ENCODE peak calls at places on chromosomes 7 and 10, in six cellular contexts. D is left ventricle myocardium inferior; Q is CD8-positive, alpha-beta T cell; W is skeletal muscle cell; C is heart right ventricle; T is body of pancreas. R is an unnamed sample.

GRCh38 chr10:97028832-97029178 is 157.0 kb downstream of the SLIT1 start:
- DNase-seq in D (no peak), Q (no peak), W (no peak), C (no peak), T (no peak), R (no peak)

GRCh38 chr7:68911754-68912153 is 686.5 kb upstream of the AUTS2 start:
- DNase-seq in D (no peak), Q (no peak), W (no peak), C (no peak), T (no peak), R (no peak)

GRCh38 chr10:18340496-18341051 is 200.3 kb downstream of the CACNB2 start:
- DNase-seq in D (peak; percentile 34), Q (no peak), W (no peak), C (peak; percentile 29), T (peak; percentile 8), R (peak; percentile 46)

GRCh38 chr10:112490543-112490942 is 43.5 kb downstream of the VTI1A start:
- DNase-seq in D (peak; percentile 24), Q (no peak), W (no peak), C (peak; percentile 26), T (peak; percentile 32), R (peak; percentile 12)

GRCh38 chr10:30176182-30176581 is 116.8 kb upstream of the JCAD start:
- DNase-seq in D (no peak), Q (no peak), W (no peak), C (no peak), T (no peak), R (peak; percentile 87)

GRCh38 chr10:93464826-93465388 is 17.2 kb downstream of the MYOF start:
- DNase-seq in D (no peak), Q (no peak), W (no peak), C (no peak), T (no peak), R (peak; percentile 80)

GRCh38 chr10:124993728-124994451 is 52.0 kb downstream of the ZRANB1 start:
- DNase-seq in D (no peak), Q (peak; percentile 5), W (no peak), C (no peak), T (peak; percentile 6), R (no peak)

GRCh38 chr10:6647811-6648526 is 67.9 kb upstream of the PRKCQ start:
- DNase-seq in D (no peak), Q (peak; percentile 75), W (no peak), C (no peak), T (peak; percentile 65), R (peak; percentile 10)

GRCh38 chr7:15977663-15978062 is 291.2 kb upstream of the MEOX2 start:
- DNase-seq in D (no peak), Q (no peak), W (peak; percentile 7), C (no peak), T (no peak), R (peak; percentile 51)

GRCh38 chr7:136953386-136953785 is 84.9 kb downstream of the CHRM2 start:
- DNase-seq in D (no peak), Q (no peak), W (peak; percentile 40), C (no peak), T (no peak), R (peak; percentile 68)

GRCh38 chr7:75776295-75776971 is 4.4 kb upstream of the CCL26 start:
- DNase-seq in D (no peak), Q (peak; percentile 37), W (peak; percentile 77), C (no peak), T (no peak), R (peak; percentile 92)

GRCh38 chr10:35307297-35307696 is 29.0 kb upstream of the CCNY start:
- DNase-seq in D (no peak), Q (no peak), W (no peak), C (no peak), T (no peak), R (peak; percentile 68)

GRCh38 chr7:140005754-140006503 is 56.8 kb downstream of the PARP12 start:
- DNase-seq in D (no peak), Q (no peak), W (no peak), C (no peak), T (no peak), R (peak; percentile 45)

GRCh38 chr7:101399759-101400158 is 37.1 kb downstream of the COL26A1 start:
- DNase-seq in D (no peak), Q (no peak), W (no peak), C (no peak), T (no peak), R (peak; percentile 84)

GRCh38 chr7:100623951-100624824 is 11.8 kb downstream of the MOSPD3 start:
- DNase-seq in D (no peak), Q (no peak), W (no peak), C (no peak), T (no peak), R (no peak)

GRCh38 chr10:80265740-80266512 is 23.5 kb downstream of the MAT1A start:
- DNase-seq in D (no peak), Q (no peak), W (no peak), C (no peak), T (no peak), R (no peak)

GRCh38 chr7:139777304-139777890 is 401 bp downstream of the HIPK2 start:
- DNase-seq in D (peak; percentile 52), Q (peak; percentile 37), W (no peak), C (peak; percentile 51), T (peak; percentile 58), R (peak; percentile 73)

GRCh38 chr10:79274279-79275104 is 72.8 kb upstream of the PPIF start:
- DNase-seq in D (peak; percentile 89), Q (no peak), W (no peak), C (peak; percentile 83), T (peak; percentile 74), R (peak; percentile 86)

GRCh38 chr7:78020131-78020873 is 221.7 kb downstream of the PHTF2 start:
- DNase-seq in D (no peak), Q (peak; percentile 31), W (peak; percentile 59), C (no peak), T (peak; percentile 73), R (peak; percentile 92)

GRCh38 chr10:43671659-43672555 is 23.2 kb upstream of the ZNF32 start:
- DNase-seq in D (no peak), Q (peak; percentile 41), W (no peak), C (no peak), T (peak; percentile 76), R (peak; percentile 74)

GRCh38 chr7:134703781-134704180 is 57.1 kb downstream of the BPGM start:
- DNase-seq in D (no peak), Q (no peak), W (peak; percentile 90), C (no peak), T (peak; percentile 17), R (peak; percentile 47)

GRCh38 chr10:17652585-17652984 is 8.6 kb downstream of the STAM start:
- DNase-seq in D (no peak), Q (no peak), W (no peak), C (no peak), T (no peak), R (peak; percentile 44)

GRCh38 chr7:130481898-130482297 is 10.0 kb upstream of the MEST start:
- DNase-seq in D (no peak), Q (no peak), W (no peak), C (no peak), T (no peak), R (peak; percentile 21)

GRCh38 chr7:79096361-79096805 is 357.1 kb downstream of the MAGI2 start:
- DNase-seq in D (no peak), Q (no peak), W (no peak), C (no peak), T (no peak), R (peak; percentile 57)

GRCh38 chr7:77235280-77235679 is 35.7 kb upstream of the FGL2 start:
- DNase-seq in D (no peak), Q (no peak), W (no peak), C (no peak), T (no peak), R (peak; percentile 80)

GRCh38 chr7:19561121-19561805 is 147.6 kb downstream of the POLR1F start:
- DNase-seq in D (no peak), Q (no peak), W (peak; percentile 88), C (no peak), T (no peak), R (peak; percentile 48)

GRCh38 chr10:71285180-71285545 is 33.9 kb upstream of the SLC29A3 start:
- DNase-seq in D (no peak), Q (peak; percentile 25), W (no peak), C (no peak), T (peak; percentile 62), R (peak; percentile 65)

DNA sequence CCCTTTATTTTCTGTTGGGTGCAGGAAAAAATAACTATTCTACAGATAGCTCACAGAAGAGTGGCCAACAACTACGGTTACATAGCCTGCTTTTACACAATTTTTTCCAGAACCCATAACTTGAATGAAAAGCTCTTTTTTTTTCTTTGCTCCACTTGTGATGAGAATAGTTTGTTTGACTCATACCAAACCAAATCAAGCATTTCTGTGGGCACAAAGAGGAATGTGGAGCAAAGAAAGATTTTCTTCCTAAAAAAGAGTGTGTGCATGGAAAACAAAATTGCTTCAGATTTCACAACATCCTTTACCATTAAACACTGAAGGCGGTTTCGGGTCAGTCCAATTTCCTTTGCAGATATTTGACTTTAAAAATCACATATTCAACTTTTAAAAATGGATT is 54.8 kb upstream of the RAB11FIP2 start:
- DNase-seq in D (no peak), Q (no peak), W (no peak), C (no peak), T (no peak), R (peak; percentile 78)
- H3K4me3 ChIP-seq in D (no peak overlapping the region), Q (no peak overlapping the region), W (no peak overlapping the region), C (no peak overlapping the region), T (no peak overlapping the region), R (peak overlapping the region; percentile 30)

GRCh38 chr7:72112530-72112929 is 299.6 kb downstream of the CALN1 start:
- DNase-seq in D (no peak), Q (no peak), W (no peak), C (no peak), T (no peak), R (no peak)
- H3K4me3 ChIP-seq in D (no peak overlapping the region), Q (no peak overlapping the region), W (no peak overlapping the region), C (no peak overlapping the region), T (no peak overlapping the region), R (no peak overlapping the region)

GRCh38 chr7:112204776-112205347 is 1.3 kb downstream of the DOCK4 start:
- DNase-seq in D (no peak), Q (no peak), W (no peak), C (no peak), T (no peak), R (peak; percentile 35)

GRCh38 chr7:112205348-112206237 is 606 bp downstream of the DOCK4 start:
- DNase-seq in D (peak; percentile 73), Q (peak; percentile 42), W (peak; percentile 39), C (peak; percentile 64), T (peak; percentile 68), R (peak; percentile 73)

GRCh38 chr7:112207106-112207592 is 654 bp downstream of the ZNF277 start:
- DNase-seq in D (no peak), Q (no peak), W (no peak), C (no peak), T (no peak), R (no peak)

GRCh38 chr7:112206238-112207105 is at the start of the genes DOCK4 and ZNF277:
- DNase-seq in D (peak; percentile 99), Q (peak; percentile 100), W (peak; percentile 97), C (peak; percentile 99), T (peak; percentile 99), R (peak; percentile 100)

DNA sequence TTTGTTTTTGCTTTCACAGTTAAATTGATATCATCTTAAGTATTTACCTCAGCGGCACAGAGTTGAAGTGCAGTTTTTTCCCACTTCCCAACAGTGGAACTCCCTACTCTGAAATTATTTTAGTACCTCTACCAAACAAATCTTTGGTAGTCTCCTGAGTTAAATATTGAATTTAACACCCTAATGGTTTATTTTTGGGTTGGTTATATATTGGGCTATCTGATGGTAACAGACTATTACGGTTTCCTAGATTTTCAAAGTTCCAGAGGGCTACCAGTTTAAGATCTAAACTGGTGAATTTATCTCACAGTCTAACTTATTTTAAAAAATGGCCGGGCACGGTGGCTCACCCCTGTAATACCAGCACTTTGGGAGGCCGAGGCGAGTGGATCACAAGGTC is 1.3 kb downstream of the ZNF277 start:
- DNase-seq in D (no peak), Q (no peak), W (no peak), C (no peak), T (no peak), R (no peak)
- H3K4me3 ChIP-seq in D (peak overlapping the region; percentile 89), Q (no peak overlapping the region), W (no peak overlapping the region), C (no peak overlapping the region), T (no peak overlapping the region), R (peak overlapping the region; percentile 97)

GRCh38 chr10:72545511-72545910 is 80.4 kb downstream of the MICU1 start:
- DNase-seq in D (no peak), Q (no peak), W (no peak), C (no peak), T (no peak), R (no peak)
- H3K4me3 ChIP-seq in D (no peak overlapping the region), Q (no peak overlapping the region), W (no peak overlapping the region), C (no peak overlapping the region), T (no peak overlapping the region), R (no peak overlapping the region)